ENCODE peak calls at places on chromosomes 6 and 20, in seven cellular contexts. J is heart left ventricle, K is thyroid gland, Z is endothelial cell of umbilical vein, D is stomach, I is Peyer's patch, F is right lobe of liver. M is an unnamed sample.

GRCh38 chr6:82365011-82365751 is 1.6 kb downstream of the TPBG start:
- DNase-seq in K (peak; percentile 36), F (no peak), I (peak; percentile 60), J (no peak), D (peak; percentile 42), Z (peak; percentile 24), M (peak; percentile 27)

GRCh38 chr20:4229415-4229814 is 214.1 kb upstream of the RNF24 start:
- DNase-seq in D (no peak), Z (no peak), K (no peak), J (no peak), F (no peak), I (no peak), M (no peak)

GRCh38 chr6:168919455-168920179 is 334.0 kb downstream of the THBS2 start:
- DNase-seq in F (no peak), K (no peak), I (no peak), J (no peak), Z (no peak), D (no peak), M (no peak)

GRCh38 chr6:75151013-75151412 is 54.8 kb downstream of the COL12A1 start:
- DNase-seq in I (no peak), D (no peak), F (no peak), J (no peak), Z (no peak), K (no peak), M (no peak)

GRCh38 chr6:69732045-69732444 is 64.8 kb downstream of the LMBRD1 start:
- DNase-seq in F (no peak), K (no peak), D (no peak), J (no peak), Z (no peak), I (no peak), M (no peak)

GRCh38 chr20:45218133-45218532 is 3.0 kb upstream of the SEMG2 start:
- DNase-seq in I (no peak), Z (no peak), J (no peak), F (no peak), D (no peak), K (no peak), M (no peak)

GRCh38 chr20:34084227-34084923 is 27.7 kb downstream of the EIF2S2 start:
- DNase-seq in K (no peak), I (no peak), Z (no peak), D (no peak), F (no peak), J (no peak), M (no peak)

GRCh38 chr6:111770263-111771083 is 102.8 kb downstream of the FYN start:
- DNase-seq in I (no peak), Z (no peak), K (no peak), J (no peak), D (no peak), F (no peak), M (no peak)

GRCh38 chr6:166439366-166440091 is 56.8 kb upstream of the MPC1 start:
- DNase-seq in J (no peak), K (no peak), D (no peak), I (no peak), F (no peak), Z (peak; percentile 63), M (peak; percentile 40)

GRCh38 chr6:52221302-52221701 is 23.0 kb downstream of the IL17F start:
- DNase-seq in F (no peak), J (no peak), D (no peak), K (no peak), I (no peak), Z (no peak), M (no peak)

GRCh38 chr6:14462135-14462905 is 344.7 kb downstream of the CD83 start:
- DNase-seq in Z (no peak), F (no peak), J (no peak), I (no peak), D (no peak), K (no peak), M (no peak)

GRCh38 chr6:44431118-44431725 is 43.7 kb downstream of the CDC5L start:
- DNase-seq in Z (peak; percentile 73), D (peak; percentile 37), I (no peak), K (peak; percentile 36), J (no peak), F (no peak), M (peak; percentile 44)

GRCh38 chr6:146460941-146461340 is 82.7 kb upstream of the RAB32 start:
- DNase-seq in D (no peak), K (no peak), F (no peak), I (no peak), Z (no peak), J (no peak), M (no peak)

GRCh38 chr6:53975966-53976610 is 135.2 kb upstream of the MLIP start:
- DNase-seq in J (no peak), I (no peak), K (no peak), Z (no peak), D (no peak), F (no peak), M (no peak)

GRCh38 chr6:18022398-18023231 is 35.2 kb upstream of the KIF13A start:
- DNase-seq in I (no peak), F (no peak), Z (peak; percentile 13), J (no peak), D (no peak), K (no peak), M (no peak)

GRCh38 chr6:114659513-114659912 is 316.7 kb upstream of the HS3ST5 start:
- DNase-seq in D (no peak), K (no peak), J (no peak), I (no peak), F (no peak), Z (no peak), M (no peak)

GRCh38 chr6:135703621-135704020 is 147.9 kb upstream of the PDE7B start:
- DNase-seq in Z (no peak), D (no peak), K (no peak), I (no peak), J (no peak), F (no peak), M (no peak)

GRCh38 chr6:27605401-27606342 is 132.8 kb upstream of the ZNF184 start:
- DNase-seq in K (no peak), Z (peak; percentile 54), D (no peak), J (no peak), I (no peak), F (no peak), M (no peak)

GRCh38 chr6:129544892-129545612 is 164.9 kb downstream of the ARHGAP18 start:
- DNase-seq in D (no peak), J (no peak), Z (no peak), I (no peak), K (no peak), F (no peak), M (no peak)

GRCh38 chr20:31867011-31867410 is 3.3 kb downstream of the DUSP15 start:
- DNase-seq in K (no peak), F (no peak), D (no peak), Z (no peak), I (no peak), J (no peak), M (no peak)

GRCh38 chr6:90483956-90484355 is 102.9 kb downstream of the MAP3K7 start:
- DNase-seq in K (no peak), F (no peak), I (no peak), D (no peak), Z (no peak), J (no peak), M (no peak)

GRCh38 chr6:129981598-129981997 is 36.8 kb upstream of the L3MBTL3 start:
- DNase-seq in F (no peak), D (no peak), I (no peak), Z (peak; percentile 10), K (no peak), J (no peak), M (no peak)

GRCh38 chr6:166815629-166816028 is 140.7 kb downstream of the RNASET2 start:
- DNase-seq in D (no peak), I (no peak), J (no peak), Z (no peak), K (no peak), F (no peak), M (no peak)

GRCh38 chr20:41169184-41169690 is 31.9 kb downstream of the PLCG1 start:
- DNase-seq in K (no peak), J (peak; percentile 20), D (no peak), Z (no peak), F (no peak), I (no peak), M (no peak)
- H3K27me3 ChIP-seq in K (no peaks in the 10 kb centered on the region), J (no peaks in the 10 kb centered on the region), D (no peaks in the 10 kb centered on the region), Z (no peaks in the 10 kb centered on the region), F (no peaks in the 10 kb centered on the region), I (no peaks in the 10 kb centered on the region), M (no peaks in the 10 kb centered on the region)

DNA sequence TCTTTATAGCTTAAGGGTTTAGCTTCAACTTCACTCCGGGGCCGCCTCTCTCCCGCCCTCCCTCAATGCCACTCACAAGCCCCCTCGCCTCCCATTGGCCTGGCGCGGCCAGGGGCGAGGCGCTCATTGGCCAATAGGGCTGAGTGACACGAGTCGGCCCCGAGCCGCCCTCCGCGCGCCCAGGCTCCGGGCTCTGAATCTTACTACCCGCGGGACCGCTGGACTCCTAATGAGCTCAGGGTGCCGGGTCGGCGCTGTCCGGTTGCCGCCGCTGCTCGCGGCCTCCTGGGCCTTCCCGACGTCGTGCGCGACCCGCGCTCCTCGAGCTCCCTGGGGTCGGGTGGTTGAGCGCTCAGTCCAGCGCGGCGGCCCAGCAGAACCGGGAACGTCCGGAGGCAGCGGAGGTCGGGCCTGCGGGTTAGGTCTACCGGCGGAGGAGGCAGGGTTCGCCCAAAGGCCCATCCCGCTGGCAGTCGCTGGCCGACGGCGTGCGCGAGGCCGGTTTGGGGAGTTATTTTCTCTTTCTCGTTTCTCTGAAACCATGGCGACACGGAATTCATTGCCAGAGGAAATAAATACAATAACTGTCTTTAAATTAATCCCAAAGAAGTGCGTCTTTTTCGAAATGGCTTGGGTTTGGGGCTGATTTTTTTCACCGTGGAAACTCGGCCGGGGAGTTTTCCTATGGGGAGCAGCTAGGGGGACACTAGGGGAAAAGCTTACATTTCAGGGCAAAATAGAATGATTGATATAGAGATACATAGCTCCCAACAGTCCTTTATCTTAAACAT is at the start of gene SIM1:
- DNase-seq in D (no peak), J (peak; percentile 50), Z (peak; percentile 91), F (no peak), K (peak; percentile 26), I (no peak), M (peak; percentile 82)
- TF ChIP-seq POLR2A in D (no peak), J (no peak), Z (no peak), F (no peak), K (no peak), I (no peak), M (peak; percentile 85)

GRCh38 chr6:138541793-138542481 is 42.6 kb upstream of the NHSL1 start:
- DNase-seq in Z (peak; percentile 41), K (no peak), D (no peak), J (no peak), I (no peak), F (no peak), M (no peak)
- H3K27ac ChIP-seq in Z (peak overlapping the region; percentile 3), K (no peak overlapping the region), D (peak overlapping the region; percentile 64), J (peak overlapping the region; percentile 74), I (peak overlapping the region; percentile 40), F (peak overlapping the region; percentile 2), M (no peak overlapping the region)

DNA sequence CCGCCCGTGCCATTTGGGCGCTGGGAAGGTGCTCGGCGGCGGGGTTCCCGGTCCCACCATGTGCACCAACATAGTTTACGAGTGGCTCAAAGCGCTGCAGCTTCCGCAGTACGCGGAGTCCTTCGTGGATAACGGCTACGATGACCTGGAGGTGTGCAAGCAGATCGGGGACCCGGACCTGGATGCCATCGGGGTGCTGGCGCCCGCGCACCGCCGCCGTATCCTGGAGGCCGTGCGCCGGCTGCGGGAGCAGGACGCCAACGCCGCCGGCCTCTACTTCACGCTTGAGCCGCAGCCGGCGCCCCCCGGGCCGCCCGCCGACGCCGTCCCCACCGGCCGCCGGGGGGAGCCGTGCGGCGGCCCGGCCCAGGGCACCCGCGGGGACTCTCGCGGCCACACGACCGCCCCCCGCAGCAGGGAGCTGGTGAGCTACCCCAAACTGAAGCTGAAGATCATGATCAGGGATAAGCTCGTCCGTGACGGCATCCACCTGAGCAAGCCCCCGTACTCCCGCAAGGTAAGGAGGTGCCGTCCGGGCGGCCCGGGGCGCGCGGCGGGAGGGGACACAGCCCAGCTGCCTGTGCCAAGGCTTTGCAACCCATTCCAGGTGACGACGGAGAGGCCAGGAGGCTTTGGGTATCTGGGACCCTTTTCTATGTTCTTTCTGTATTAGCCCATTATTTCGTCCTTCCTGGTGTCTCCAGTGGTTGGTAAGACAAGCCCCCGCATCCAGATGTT is 550 bp downstream of the SAMD5 start:
- DNase-seq in J (peak; percentile 32), I (peak; percentile 62), Z (peak; percentile 10), D (no peak), F (peak; percentile 53), K (peak; percentile 26), M (no peak)
- H3K27me3 ChIP-seq in J (no peaks in the 10 kb centered on the region), I (no peaks in the 10 kb centered on the region), Z (no peaks in the 10 kb centered on the region), D (no peaks in the 10 kb centered on the region), F (no peaks in the 10 kb centered on the region), K (no peaks in the 10 kb centered on the region), M (no peaks in the 10 kb centered on the region)

M was measured in body of pancreas.